ENCODE peak calls at places on chromosomes 4 and X, in nine cellular contexts. O, K, G, B, M, A, H, R and L are unnamed samples.

GRCh38 chr4:153476829-153477574 is 10.8 kb downstream of the TMEM131L start:
- DNase-seq in O (no peak), B (no peak), G (no peak), K (no peak), M (no peak), R (no peak), H (no peak), A (no peak), L (no peak)

GRCh38 chrX:136354201-136354600 is 53.4 kb downstream of the ADGRG4 start:
- DNase-seq in O (no peak), R (no peak), G (no peak), B (no peak), A (no peak), K (no peak), M (no peak), H (no peak), L (no peak)

GRCh38 chr4:7808752-7809151 is 130.9 kb downstream of the AFAP1 start:
- DNase-seq in G (no peak), M (no peak), A (no peak), K (no peak), B (no peak), H (no peak), R (no peak), O (no peak), L (peak; percentile 72)

GRCh38 chrX:19893722-19894121 is 6.3 kb upstream of the SH3KBP1 start:
- DNase-seq in H (no peak), A (no peak), R (no peak), G (no peak), K (no peak), M (no peak), O (no peak), B (no peak), L (no peak)

GRCh38 chr4:7334521-7335275 is 100.0 kb downstream of the PSAPL1 start:
- DNase-seq in M (no peak), G (no peak), K (no peak), H (no peak), B (no peak), R (no peak), O (no peak), A (no peak), L (no peak)

GRCh38 chr4:8740666-8741395 is 130.8 kb downstream of the HMX1 start:
- DNase-seq in O (no peak), M (no peak), A (no peak), B (no peak), H (no peak), K (no peak), R (no peak), G (peak; percentile 48), L (no peak)

GRCh38 chrX:103941201-103941975 is 21.0 kb upstream of the TMSB15B start:
- DNase-seq in K (no peak), R (no peak), O (no peak), G (no peak), B (no peak), M (peak; percentile 34), A (peak; percentile 28), H (no peak), L (peak; percentile 44)

GRCh38 chr4:6049278-6049677 is 31.0 kb upstream of the C4orf50 start:
- DNase-seq in H (no peak), A (no peak), O (no peak), K (no peak), R (no peak), M (no peak), G (no peak), B (no peak), L (no peak)

GRCh38 chr4:53763813-53764597 is 172.7 kb upstream of the LNX1 start:
- DNase-seq in G (no peak), A (no peak), R (no peak), M (no peak), K (no peak), B (no peak), O (no peak), H (no peak), L (peak; percentile 73)

GRCh38 chr4:142901166-142901662 is 55.1 kb upstream of the INPP4B start:
- DNase-seq in K (no peak), G (no peak), R (no peak), A (no peak), O (no peak), B (no peak), M (no peak), H (no peak), L (peak; percentile 2)